ENCODE peak calls at places on chromosomes 13 and 19, in ten cellular contexts. One of them, this sample, is unnamed.

GRCh38 chr13:111179908-111180756 is 65.0 kb downstream of the ARHGEF7 start:
- DNase-seq in RWPE2: no peak
- DNase-seq in PC-9: peak
- DNase-seq in Caco-2: no peak
- DNase-seq in epithelial cell of esophagus: no peak
- DNase-seq in fibroblast of mammary gland: no peak
- DNase-seq in tibial artery: no peak
- DNase-seq in IMR-90: no peak
- DNase-seq in PC-3: no peak
- DNase-seq in fibroblast of pulmonary artery: no peak
- DNase-seq in this sample: no peak

GRCh38 chr19:5292843-5293606 is 47.6 kb downstream of the PTPRS start:
- DNase-seq in RWPE2: no peak
- DNase-seq in PC-9: no peak
- DNase-seq in Caco-2: no peak
- DNase-seq in epithelial cell of esophagus: peak
- DNase-seq in fibroblast of mammary gland: peak
- DNase-seq in tibial artery: peak
- DNase-seq in IMR-90: peak
- DNase-seq in PC-3: peak
- DNase-seq in fibroblast of pulmonary artery: peak
- DNase-seq in this sample: peak

GRCh38 chr19:35040474-35040825 is 1.1 kb upstream of the HPN start:
- DNase-seq in RWPE2: peak
- DNase-seq in PC-9: no peak
- DNase-seq in Caco-2: no peak
- DNase-seq in epithelial cell of esophagus: no peak
- DNase-seq in fibroblast of mammary gland: no peak
- DNase-seq in tibial artery: no peak
- DNase-seq in IMR-90: no peak
- DNase-seq in PC-3: no peak
- DNase-seq in fibroblast of pulmonary artery: no peak
- DNase-seq in this sample: no peak

GRCh38 chr13:34533941-34534340 is 408.1 kb upstream of the NBEA start:
- DNase-seq in RWPE2: no peak
- DNase-seq in PC-9: no peak
- DNase-seq in Caco-2: no peak
- DNase-seq in epithelial cell of esophagus: no peak
- DNase-seq in fibroblast of mammary gland: no peak
- DNase-seq in tibial artery: no peak
- DNase-seq in IMR-90: no peak
- DNase-seq in PC-3: no peak
- DNase-seq in fibroblast of pulmonary artery: no peak
- DNase-seq in this sample: no peak

GRCh38 chr13:99686944-99687382 is 185.7 kb downstream of the TM9SF2 start:
- DNase-seq in RWPE2: no peak
- DNase-seq in PC-9: no peak
- DNase-seq in Caco-2: peak
- DNase-seq in epithelial cell of esophagus: no peak
- DNase-seq in fibroblast of mammary gland: no peak
- DNase-seq in tibial artery: no peak
- DNase-seq in IMR-90: no peak
- DNase-seq in PC-3: no peak
- DNase-seq in fibroblast of pulmonary artery: no peak
- DNase-seq in this sample: no peak

GRCh38 chr13:68257111-68257842 is 1027.1 kb upstream of the PCDH9 start:
- DNase-seq in RWPE2: no peak
- DNase-seq in PC-9: peak
- DNase-seq in Caco-2: no peak
- DNase-seq in epithelial cell of esophagus: no peak
- DNase-seq in fibroblast of mammary gland: peak
- DNase-seq in tibial artery: no peak
- DNase-seq in IMR-90: no peak
- DNase-seq in PC-3: no peak
- DNase-seq in fibroblast of pulmonary artery: peak
- DNase-seq in this sample: no peak

GRCh38 chr19:52138614-52139290 is 986 bp downstream of the ZNF616 start:
- DNase-seq in RWPE2: no peak
- DNase-seq in PC-9: no peak
- DNase-seq in Caco-2: peak
- DNase-seq in epithelial cell of esophagus: peak
- DNase-seq in fibroblast of mammary gland: peak
- DNase-seq in tibial artery: peak
- DNase-seq in IMR-90: peak
- DNase-seq in PC-3: peak
- DNase-seq in fibroblast of pulmonary artery: peak
- DNase-seq in this sample: no peak

GRCh38 chr19:56946164-56946563 is 105.6 kb upstream of the PEG3 start:
- DNase-seq in RWPE2: no peak
- DNase-seq in PC-9: no peak
- DNase-seq in Caco-2: no peak
- DNase-seq in epithelial cell of esophagus: no peak
- DNase-seq in fibroblast of mammary gland: no peak
- DNase-seq in tibial artery: no peak
- DNase-seq in IMR-90: no peak
- DNase-seq in PC-3: no peak
- DNase-seq in fibroblast of pulmonary artery: no peak
- DNase-seq in this sample: no peak

GRCh38 chr19:7928741-7929701 is 3.1 kb upstream of the CTXN1 start:
- DNase-seq in RWPE2: peak
- DNase-seq in PC-9: peak
- DNase-seq in Caco-2: peak
- DNase-seq in epithelial cell of esophagus: peak
- DNase-seq in fibroblast of mammary gland: peak
- DNase-seq in tibial artery: peak
- DNase-seq in IMR-90: peak
- DNase-seq in PC-3: peak
- DNase-seq in fibroblast of pulmonary artery: peak
- DNase-seq in this sample: no peak

GRCh38 chr13:102707465-102707864 is 12.6 kb upstream of the METTL21C start:
- DNase-seq in RWPE2: no peak
- DNase-seq in PC-9: peak
- DNase-seq in Caco-2: no peak
- DNase-seq in epithelial cell of esophagus: peak
- DNase-seq in fibroblast of mammary gland: peak
- DNase-seq in tibial artery: no peak
- DNase-seq in IMR-90: peak
- DNase-seq in PC-3: peak
- DNase-seq in fibroblast of pulmonary artery: peak
- DNase-seq in this sample: no peak

GRCh38 chr13:27461940-27462584 is 11.7 kb upstream of the MTIF3 start:
- DNase-seq in RWPE2: no peak
- DNase-seq in PC-9: no peak
- DNase-seq in Caco-2: no peak
- DNase-seq in epithelial cell of esophagus: no peak
- DNase-seq in fibroblast of mammary gland: no peak
- DNase-seq in tibial artery: no peak
- DNase-seq in IMR-90: no peak
- DNase-seq in PC-3: no peak
- DNase-seq in fibroblast of pulmonary artery: no peak
- DNase-seq in this sample: no peak

GRCh38 chr13:47999973-48000372 is 1.1 kb downstream of the SUCLA2 start:
- DNase-seq in RWPE2: no peak
- DNase-seq in PC-9: no peak
- DNase-seq in Caco-2: no peak
- DNase-seq in epithelial cell of esophagus: no peak
- DNase-seq in fibroblast of mammary gland: no peak
- DNase-seq in tibial artery: no peak
- DNase-seq in IMR-90: no peak
- DNase-seq in PC-3: no peak
- DNase-seq in fibroblast of pulmonary artery: no peak
- DNase-seq in this sample: no peak

GRCh38 chr19:19361075-19361594 is 40.5 kb downstream of the MAU2 start:
- DNase-seq in RWPE2: no peak
- DNase-seq in PC-9: peak
- DNase-seq in Caco-2: peak
- DNase-seq in epithelial cell of esophagus: peak
- DNase-seq in fibroblast of mammary gland: peak
- DNase-seq in tibial artery: peak
- DNase-seq in IMR-90: peak
- DNase-seq in PC-3: peak
- DNase-seq in fibroblast of pulmonary artery: peak
- DNase-seq in this sample: peak

GRCh38 chr19:15195987-15196682 is 4.7 kb downstream of the NOTCH3 start:
- DNase-seq in RWPE2: peak
- DNase-seq in PC-9: peak
- DNase-seq in Caco-2: peak
- DNase-seq in epithelial cell of esophagus: peak
- DNase-seq in fibroblast of mammary gland: no peak
- DNase-seq in tibial artery: no peak
- DNase-seq in IMR-90: no peak
- DNase-seq in PC-3: peak
- DNase-seq in fibroblast of pulmonary artery: no peak
- DNase-seq in this sample: no peak

DNA sequence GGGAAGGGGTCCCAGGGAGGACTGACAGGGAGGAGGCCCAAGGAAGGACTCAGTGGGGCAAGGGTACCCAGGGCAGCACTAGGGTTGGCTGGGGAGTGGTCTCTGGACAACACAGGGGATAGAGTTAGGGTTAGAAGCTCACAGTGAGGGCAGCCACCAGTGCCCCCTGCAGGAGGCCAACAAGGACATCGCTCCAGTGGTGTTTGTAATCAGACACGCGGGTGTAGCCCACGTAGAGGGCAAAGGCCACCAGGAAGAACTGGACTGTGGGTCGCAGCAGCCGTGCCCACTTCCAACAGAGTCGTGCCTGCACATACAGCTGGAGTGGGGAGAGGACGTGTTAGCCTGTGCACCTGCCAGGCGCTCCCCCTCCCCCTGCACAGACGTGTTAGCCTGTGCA is 9.2 kb downstream of the PLPP2 start:
- DNase-seq in RWPE2: no peak
- DNase-seq in PC-9: no peak
- DNase-seq in Caco-2: no peak
- DNase-seq in epithelial cell of esophagus: no peak
- DNase-seq in fibroblast of mammary gland: no peak
- DNase-seq in tibial artery: no peak
- DNase-seq in IMR-90: no peak
- DNase-seq in PC-3: no peak
- DNase-seq in fibroblast of pulmonary artery: no peak
- DNase-seq in this sample: no peak
- TF ChIP-seq CTCF in RWPE2: no peak
- TF ChIP-seq CTCF in PC-9: no peak
- TF ChIP-seq CTCF in Caco-2: no peak
- TF ChIP-seq CTCF in epithelial cell of esophagus: no peak
- TF ChIP-seq CTCF in fibroblast of mammary gland: no peak
- TF ChIP-seq CTCF in tibial artery: no peak
- TF ChIP-seq CTCF in IMR-90: no peak
- TF ChIP-seq CTCF in PC-3: no peak
- TF ChIP-seq CTCF in fibroblast of pulmonary artery: no peak
- TF ChIP-seq CTCF in this sample: no peak

GRCh38 chr19:55305983-55306562 is 19.1 kb downstream of the TMEM150B start:
- DNase-seq in RWPE2: no peak
- DNase-seq in PC-9: no peak
- DNase-seq in Caco-2: no peak
- DNase-seq in epithelial cell of esophagus: no peak
- DNase-seq in fibroblast of mammary gland: no peak
- DNase-seq in tibial artery: no peak
- DNase-seq in IMR-90: no peak
- DNase-seq in PC-3: peak
- DNase-seq in fibroblast of pulmonary artery: no peak
- DNase-seq in this sample: no peak
- H3K4me3 ChIP-seq in RWPE2: no peak
- H3K4me3 ChIP-seq in PC-9: no peak
- H3K4me3 ChIP-seq in Caco-2: no peak
- H3K4me3 ChIP-seq in epithelial cell of esophagus: no peak
- H3K4me3 ChIP-seq in fibroblast of mammary gland: no peak
- H3K4me3 ChIP-seq in tibial artery: no peak
- H3K4me3 ChIP-seq in IMR-90: no peak
- H3K4me3 ChIP-seq in PC-3: no peak
- H3K4me3 ChIP-seq in fibroblast of pulmonary artery: no peak
- H3K4me3 ChIP-seq in this sample: no peak

GRCh38 chr13:20489185-20489820 is 36.4 kb downstream of the CRYL1 start:
- DNase-seq in RWPE2: no peak
- DNase-seq in PC-9: peak
- DNase-seq in Caco-2: peak
- DNase-seq in epithelial cell of esophagus: peak
- DNase-seq in fibroblast of mammary gland: peak
- DNase-seq in tibial artery: peak
- DNase-seq in IMR-90: peak
- DNase-seq in PC-3: peak
- DNase-seq in fibroblast of pulmonary artery: no peak
- DNase-seq in this sample: no peak
- TF ChIP-seq CTCF in RWPE2: peak
- TF ChIP-seq CTCF in PC-9: peak
- TF ChIP-seq CTCF in Caco-2: peak
- TF ChIP-seq CTCF in epithelial cell of esophagus: no peak
- TF ChIP-seq CTCF in fibroblast of mammary gland: peak
- TF ChIP-seq CTCF in tibial artery: peak
- TF ChIP-seq CTCF in IMR-90: peak
- TF ChIP-seq CTCF in PC-3: peak
- TF ChIP-seq CTCF in fibroblast of pulmonary artery: no peak
- TF ChIP-seq CTCF in this sample: peak

DNA sequence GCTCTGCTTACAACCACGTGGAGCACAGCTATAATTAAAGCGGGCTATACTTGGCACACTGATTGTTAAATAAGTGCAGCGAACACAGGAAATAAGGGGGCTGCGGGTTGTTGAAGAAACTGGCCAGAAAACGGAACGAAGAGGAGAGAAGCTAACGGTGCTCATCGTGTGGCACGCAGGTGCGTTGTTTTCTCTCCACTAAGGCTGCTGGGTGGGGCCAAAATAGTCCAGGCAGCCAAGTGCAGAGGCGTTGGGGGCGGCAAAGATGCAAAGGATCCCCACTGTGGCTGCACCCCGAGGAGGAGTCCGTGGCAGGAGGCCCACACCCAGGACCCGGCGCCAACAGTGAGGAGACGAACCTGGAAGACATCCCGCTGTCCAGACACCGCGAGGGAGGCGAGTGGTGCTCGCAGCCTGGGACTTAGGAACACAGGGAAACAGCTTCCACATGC is 8.1 kb upstream of the ARL11 start:
- DNase-seq in RWPE2: no peak
- DNase-seq in PC-9: no peak
- DNase-seq in Caco-2: peak
- DNase-seq in epithelial cell of esophagus: no peak
- DNase-seq in fibroblast of mammary gland: no peak
- DNase-seq in tibial artery: no peak
- DNase-seq in IMR-90: no peak
- DNase-seq in PC-3: no peak
- DNase-seq in fibroblast of pulmonary artery: no peak
- DNase-seq in this sample: peak
- H3K4me3 ChIP-seq in RWPE2: no peak
- H3K4me3 ChIP-seq in PC-9: no peak
- H3K4me3 ChIP-seq in Caco-2: peak
- H3K4me3 ChIP-seq in epithelial cell of esophagus: no peak
- H3K4me3 ChIP-seq in fibroblast of mammary gland: peak
- H3K4me3 ChIP-seq in tibial artery: no peak
- H3K4me3 ChIP-seq in IMR-90: no peak
- H3K4me3 ChIP-seq in PC-3: no peak
- H3K4me3 ChIP-seq in fibroblast of pulmonary artery: no peak
- H3K4me3 ChIP-seq in this sample: peak